ENCODE peak calls at places on chromosomes 12 and 14, in six cellular contexts. R, H, M, E, Z and G are unnamed samples.

GRCh38 chr14:31578266-31578665 is 17.1 kb downstream of the NUBPL start:
- DNase-seq in E (no peak), R (no peak), M (no peak), Z (no peak), H (no peak), G (no peak)

GRCh38 chr14:39441805-39442204 is 9.6 kb upstream of the FBXO33 start:
- DNase-seq in R (no peak), E (no peak), M (no peak), H (no peak), Z (no peak), G (no peak)

GRCh38 chr14:35386673-35387125 is 17.9 kb downstream of the NFKBIA start:
- DNase-seq in R (no peak), E (no peak), H (no peak), Z (no peak), M (no peak), G (no peak)

GRCh38 chr12:47903927-47904646 is 707 bp downstream of the VDR start:
- DNase-seq in M (no peak), H (peak), Z (no peak), R (no peak), E (peak), G (peak)

GRCh38 chr12:14961466-14962155 is at the start of gene ARHGDIB:
- DNase-seq in M (no peak), R (no peak), E (no peak), H (no peak), Z (no peak), G (peak)

GRCh38 chr14:26765768-26766550 is 168.1 kb upstream of the NOVA1 start:
- DNase-seq in Z (no peak), R (no peak), M (no peak), H (no peak), E (no peak), G (peak)

GRCh38 chr12:47277972-47278448 is 198.3 kb upstream of the AMIGO2 start:
- DNase-seq in E (peak), M (no peak), Z (no peak), R (no peak), H (peak), G (peak)

GRCh38 chr12:44571031-44571550 is 305.0 kb downstream of the NELL2 start:
- DNase-seq in E (no peak), Z (no peak), H (no peak), M (no peak), R (no peak), G (no peak)

GRCh38 chr12:27818421-27818918 is 38.4 kb upstream of the MANSC4 start:
- DNase-seq in H (no peak), R (no peak), Z (no peak), M (peak), E (no peak), G (no peak)

GRCh38 chr12:132204822-132205270 is 60.6 kb downstream of the NOC4L start:
- DNase-seq in Z (no peak), H (no peak), E (no peak), M (no peak), R (no peak), G (no peak)

GRCh38 chr14:20614038-20614840 is 23.1 kb upstream of the RNASE12 start:
- DNase-seq in H (no peak), R (peak), Z (peak), E (peak), M (no peak), G (no peak)

DNA sequence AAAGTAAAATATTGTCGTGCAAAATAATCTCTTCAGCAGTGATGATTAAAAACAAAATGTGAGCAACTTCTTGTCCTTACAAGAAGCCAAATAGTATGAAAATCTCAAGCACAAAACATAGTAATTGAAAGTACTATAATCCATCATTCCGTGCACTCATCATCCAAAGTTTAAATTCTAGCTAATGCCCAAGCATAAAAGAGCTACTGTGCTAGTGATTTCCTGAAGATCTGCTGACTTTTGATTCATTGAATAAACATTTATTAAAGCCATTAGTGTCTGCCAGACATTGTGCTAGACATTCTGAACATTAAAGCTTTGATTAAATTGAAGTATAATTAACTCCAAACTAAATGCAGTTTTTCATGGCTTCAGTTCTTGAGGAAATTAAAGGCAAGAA is 71.5 kb downstream of the CMAS start:
- DNase-seq in R (no peak), H (no peak), M (no peak), Z (no peak), E (no peak), G (no peak)
- TF ChIP-seq MAX in R (no peak), H (no peak), M (no peak), Z (no peak), E (no peak), G (no peak)

DNA sequence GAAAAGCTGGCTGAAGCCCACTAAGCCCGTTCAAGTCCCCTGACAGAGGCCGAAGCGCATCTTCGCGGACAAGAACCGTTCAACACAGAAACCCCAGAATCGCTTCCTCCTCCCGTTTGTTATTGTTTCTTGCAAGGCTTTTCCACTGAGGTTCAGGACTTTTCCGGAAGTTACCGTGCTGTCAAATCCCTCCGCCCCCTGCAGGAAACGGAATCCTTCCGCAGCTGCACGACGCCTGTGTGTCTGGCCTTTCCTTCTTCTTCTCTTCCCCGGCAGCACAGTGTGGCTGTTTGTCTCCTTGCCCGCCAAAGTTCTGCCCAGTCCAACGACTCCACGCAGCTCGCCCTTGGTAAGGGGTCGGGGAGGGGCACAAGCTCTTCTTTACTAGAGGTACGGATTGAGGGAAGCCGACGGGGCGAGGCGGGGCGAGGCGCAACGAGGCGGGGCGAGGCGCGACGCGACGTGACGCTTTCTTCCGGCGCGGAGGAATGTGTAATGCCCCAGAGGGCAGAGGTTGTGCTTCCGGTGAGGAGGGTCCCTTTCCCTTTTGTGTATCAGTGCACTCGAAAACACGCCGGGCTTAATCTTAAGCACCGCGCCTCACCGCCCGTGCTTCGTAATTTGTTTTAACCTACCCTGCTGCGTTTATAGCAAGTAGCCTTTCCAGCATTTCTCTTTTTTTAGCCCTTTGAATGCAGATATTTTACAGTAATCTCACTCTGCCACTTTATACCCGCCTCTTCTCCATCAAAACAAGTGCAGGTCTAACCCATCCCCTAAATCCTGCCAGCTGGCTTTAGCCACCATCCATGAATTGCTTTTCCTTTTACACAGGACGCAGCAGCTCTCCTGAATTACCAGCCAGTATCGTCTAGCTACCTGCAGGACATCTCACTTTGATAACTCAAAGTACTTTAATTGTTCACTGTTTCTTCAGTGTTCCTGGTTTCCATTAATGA is at the start of gene KDM5A:
- DNase-seq in H (peak), R (peak), M (peak), E (peak), Z (peak), G (peak)
- TF ChIP-seq MAX in H (peak), R (peak), M (peak), E (peak), Z (peak), G (peak)

GRCh38 chr12:29239336-29239735 is 90.3 kb downstream of the FAR2 start:
- DNase-seq in Z (no peak), M (no peak), E (no peak), H (no peak), R (no peak), G (no peak)

GRCh38 chr12:29238822-29239291 is 89.8 kb downstream of the FAR2 start:
- DNase-seq in Z (no peak), M (no peak), E (no peak), H (no peak), R (no peak), G (no peak)

GRCh38 chr12:29242921-29243431 is 93.9 kb downstream of the FAR2 start:
- DNase-seq in Z (no peak), M (peak), R (no peak), H (no peak), E (no peak), G (peak)

GRCh38 chr12:29240441-29240840 is 91.4 kb downstream of the FAR2 start:
- DNase-seq in Z (no peak), R (no peak), H (no peak), E (no peak), M (no peak), G (no peak)

GRCh38 chr12:29241821-29242591 is 92.9 kb downstream of the FAR2 start:
- DNase-seq in E (no peak), R (no peak), Z (no peak), M (peak), H (peak), G (peak)
- TF ChIP-seq MAX in E (no peak), R (no peak), Z (no peak), M (no peak), H (peak), G (peak)

GRCh38 chr14:50321009-50321660 is 9.0 kb downstream of the DMAC2L start:
- DNase-seq in M (peak), E (peak), Z (no peak), H (peak), R (peak), G (peak)
- TF ChIP-seq MAX in M (no peak), E (no peak), Z (no peak), H (peak), R (no peak), G (peak)

GRCh38 chr14:63712123-63712522 is 15.7 kb downstream of the SGPP1 start:
- DNase-seq in R (no peak), H (no peak), E (no peak), Z (no peak), M (no peak), G (no peak)

GRCh38 chr14:63713765-63714164 is 14.1 kb downstream of the SGPP1 start:
- DNase-seq in H (peak), M (no peak), E (no peak), R (no peak), Z (no peak), G (no peak)

GRCh38 chr14:63713058-63713457 is 14.8 kb downstream of the SGPP1 start:
- DNase-seq in M (no peak), R (no peak), E (no peak), Z (no peak), H (no peak), G (no peak)

GRCh38 chr14:63717704-63718103 is 10.2 kb downstream of the SGPP1 start:
- DNase-seq in R (no peak), M (peak), Z (no peak), E (no peak), H (peak), G (peak)
- TF ChIP-seq MAX in R (no peak), M (no peak), Z (no peak), E (no peak), H (no peak), G (no peak)

DNA sequence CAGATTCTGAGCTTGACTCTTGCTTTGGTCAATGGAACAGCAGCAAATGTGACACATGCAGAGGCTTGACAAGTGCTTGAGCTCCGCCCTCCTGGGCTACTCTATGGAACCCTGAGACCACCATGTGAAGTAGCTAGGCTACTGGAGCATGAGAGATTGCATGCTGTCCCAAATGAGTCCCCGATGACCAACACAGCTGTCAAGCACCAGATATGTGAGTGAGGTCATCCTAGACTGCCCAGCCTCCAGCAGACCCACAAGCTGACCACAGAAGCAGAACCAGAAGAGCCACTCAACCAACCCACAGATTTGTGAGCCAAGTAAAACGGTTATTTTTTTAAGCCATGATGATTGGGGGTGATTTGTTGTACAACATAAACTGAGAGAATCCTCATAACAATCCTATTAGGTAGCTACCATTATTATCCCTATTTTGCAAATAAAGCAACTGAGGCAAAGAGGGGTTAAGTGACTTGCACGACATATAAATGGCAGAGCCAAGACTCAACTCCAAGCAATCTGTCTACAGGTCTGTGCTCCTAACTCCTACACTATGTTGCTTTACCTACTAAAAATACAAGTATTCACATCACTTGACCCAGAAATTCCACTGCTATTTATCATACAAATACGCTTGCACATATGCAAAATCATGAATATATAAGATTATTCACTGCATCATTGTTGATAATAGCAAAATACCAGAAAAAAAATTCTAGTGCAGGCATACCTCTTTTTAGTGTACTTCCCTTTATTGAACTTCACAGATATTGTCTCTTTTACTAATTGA is 136.2 kb downstream of the NDUFA12 start:
- DNase-seq in E (no peak), M (no peak), H (no peak), Z (no peak), R (no peak), G (peak)
- TF ChIP-seq MAX in E (no peak), M (no peak), H (no peak), Z (no peak), R (no peak), G (no peak)

GRCh38 chr12:54974281-54974680 is 10.3 kb downstream of the TESPA1 start:
- DNase-seq in H (no peak), M (no peak), E (no peak), R (peak), Z (no peak), G (no peak)

GRCh38 chr12:54968181-54968730 is 16.3 kb downstream of the TESPA1 start:
- DNase-seq in H (no peak), E (no peak), R (no peak), Z (no peak), M (no peak), G (no peak)

GRCh38 chr12:54975272-54975671 is 9.3 kb downstream of the TESPA1 start:
- DNase-seq in M (no peak), E (no peak), H (no peak), R (no peak), Z (no peak), G (no peak)

GRCh38 chr12:54967461-54967860 is 17.1 kb downstream of the TESPA1 start:
- DNase-seq in R (no peak), E (no peak), Z (no peak), M (no peak), H (no peak), G (no peak)

DNA sequence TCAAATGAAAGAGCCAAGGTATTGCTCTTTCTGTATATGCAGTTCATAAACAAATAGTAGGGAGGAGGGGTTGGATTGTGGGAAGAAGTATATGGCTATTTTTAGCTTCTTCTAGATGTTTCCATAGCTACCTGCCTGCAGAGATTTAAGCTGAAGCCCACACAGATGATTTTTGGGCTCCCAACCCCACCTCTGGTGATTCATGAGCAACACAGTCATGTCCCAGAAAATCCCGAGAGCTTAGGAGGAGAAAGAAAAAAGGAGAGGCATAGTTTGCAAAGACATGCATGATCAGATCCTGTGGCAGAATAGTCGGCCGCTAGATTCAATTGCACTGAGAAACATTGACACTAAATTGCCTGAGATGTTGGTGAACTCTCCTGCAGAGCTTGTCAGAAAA is 13.8 kb downstream of the TESPA1 start:
- DNase-seq in Z (no peak), M (no peak), H (no peak), R (no peak), E (no peak), G (no peak)
- TF ChIP-seq MAX in Z (no peak), M (no peak), H (no peak), R (no peak), E (no peak), G (no peak)

GRCh38 chr12:106108187-106108816 is 30.5 kb downstream of the NUAK1 start:
- DNase-seq in M (no peak), E (no peak), H (no peak), R (peak), Z (no peak), G (peak)
- TF ChIP-seq MAX in M (no peak), E (no peak), H (no peak), R (no peak), Z (no peak), G (no peak)